ENCODE peak calls at places on chromosomes 3 and 15, in four cellular contexts. One of them, this sample, is unnamed.

GRCh38 chr15:81280696-81281095 is 43.2 kb downstream of the STARD5 start:
- DNase-seq in B cell: no peak
- DNase-seq in psoas muscle: no peak
- DNase-seq in HL-60: no peak
- DNase-seq in this sample: no peak

GRCh38 chr15:70237626-70238025 is 139.9 kb upstream of the TLE3 start:
- DNase-seq in B cell: no peak
- DNase-seq in psoas muscle: no peak
- DNase-seq in HL-60: no peak
- DNase-seq in this sample: no peak

GRCh38 chr15:75817151-75817935 is 25.9 kb upstream of the UBE2Q2 start:
- DNase-seq in B cell: no peak
- DNase-seq in psoas muscle: no peak
- DNase-seq in HL-60: no peak
- DNase-seq in this sample: no peak

GRCh38 chr3:133460809-133461208 is 61.0 kb downstream of the BFSP2 start:
- DNase-seq in B cell: no peak
- DNase-seq in psoas muscle: no peak
- DNase-seq in HL-60: no peak
- DNase-seq in this sample: no peak

GRCh38 chr3:45807645-45808540 is 11.6 kb upstream of the SLC6A20 start:
- DNase-seq in B cell: no peak
- DNase-seq in psoas muscle: no peak
- DNase-seq in HL-60: no peak
- DNase-seq in this sample: no peak

GRCh38 chr3:23648326-23648964 is 157.3 kb upstream of the UBE2E1 start:
- DNase-seq in B cell: no peak
- DNase-seq in psoas muscle: no peak
- DNase-seq in HL-60: no peak
- DNase-seq in this sample: no peak

GRCh38 chr3:152159328-152159727 is 109.4 kb upstream of the MBNL1 start:
- DNase-seq in B cell: no peak
- DNase-seq in psoas muscle: no peak
- DNase-seq in HL-60: no peak
- DNase-seq in this sample: peak

GRCh38 chr3:152359385-152360248 is 90.9 kb downstream of the MBNL1 start:
- DNase-seq in B cell: no peak
- DNase-seq in psoas muscle: no peak
- DNase-seq in HL-60: no peak
- DNase-seq in this sample: no peak

DNA sequence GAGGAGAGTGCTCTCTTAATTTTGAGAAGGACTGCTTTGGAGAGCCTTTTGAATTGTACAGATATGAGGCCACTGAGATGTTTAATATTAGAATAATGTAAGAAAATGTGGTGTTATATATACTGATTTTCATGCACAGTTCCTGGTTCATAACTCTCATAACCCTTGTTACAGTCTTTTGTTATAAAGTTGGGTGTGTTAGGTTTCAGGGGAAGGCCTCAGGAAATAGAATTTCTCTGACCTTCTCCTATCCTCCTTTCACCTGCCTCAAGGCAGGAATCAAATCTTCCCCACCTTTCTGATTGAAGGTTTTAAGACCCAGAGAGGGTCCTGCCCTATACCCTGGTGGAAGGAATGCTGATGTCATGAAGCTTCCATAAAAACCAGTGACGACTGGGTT is 245.9 kb downstream of the NSUN3 start:
- DNase-seq in B cell: no peak
- DNase-seq in psoas muscle: no peak
- DNase-seq in HL-60: no peak
- DNase-seq in this sample: no peak
- TF ChIP-seq CTCF in B cell: no peak
- TF ChIP-seq CTCF in psoas muscle: no peak
- TF ChIP-seq CTCF in HL-60: no peak
- TF ChIP-seq CTCF in this sample: no peak

DNA sequence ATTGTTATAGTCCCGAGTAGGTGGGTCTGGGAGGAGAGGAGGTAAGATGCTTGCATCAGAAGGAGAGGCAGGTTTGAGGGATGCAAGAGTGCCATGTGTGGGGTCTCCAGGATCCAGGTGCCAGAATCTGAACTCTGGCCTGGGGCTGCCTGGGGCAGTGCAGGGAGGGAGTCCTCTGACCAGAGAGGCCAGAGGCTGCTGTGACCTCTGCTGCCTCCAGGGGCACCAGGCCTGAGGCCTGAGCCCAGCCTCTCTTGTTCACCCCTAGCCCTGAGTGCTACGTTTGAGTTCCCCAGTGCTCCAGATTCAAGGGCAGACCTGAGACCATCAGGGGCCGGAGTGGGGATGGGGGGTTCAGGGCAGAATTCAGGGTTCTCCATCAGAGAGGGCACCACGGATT is 7.4 kb downstream of the SLC38A3 start:
- DNase-seq in B cell: no peak
- DNase-seq in psoas muscle: no peak
- DNase-seq in HL-60: no peak
- DNase-seq in this sample: no peak
- TF ChIP-seq CTCF in B cell: no peak
- TF ChIP-seq CTCF in psoas muscle: no peak
- TF ChIP-seq CTCF in HL-60: no peak
- TF ChIP-seq CTCF in this sample: no peak

GRCh38 chr3:184129012-184129411 is 6.1 kb upstream of the EIF2B5 start:
- DNase-seq in B cell: no peak
- DNase-seq in psoas muscle: no peak
- DNase-seq in HL-60: no peak
- DNase-seq in this sample: no peak
- TF ChIP-seq CTCF in B cell: peak
- TF ChIP-seq CTCF in psoas muscle: peak
- TF ChIP-seq CTCF in HL-60: no peak
- TF ChIP-seq CTCF in this sample: peak

DNA sequence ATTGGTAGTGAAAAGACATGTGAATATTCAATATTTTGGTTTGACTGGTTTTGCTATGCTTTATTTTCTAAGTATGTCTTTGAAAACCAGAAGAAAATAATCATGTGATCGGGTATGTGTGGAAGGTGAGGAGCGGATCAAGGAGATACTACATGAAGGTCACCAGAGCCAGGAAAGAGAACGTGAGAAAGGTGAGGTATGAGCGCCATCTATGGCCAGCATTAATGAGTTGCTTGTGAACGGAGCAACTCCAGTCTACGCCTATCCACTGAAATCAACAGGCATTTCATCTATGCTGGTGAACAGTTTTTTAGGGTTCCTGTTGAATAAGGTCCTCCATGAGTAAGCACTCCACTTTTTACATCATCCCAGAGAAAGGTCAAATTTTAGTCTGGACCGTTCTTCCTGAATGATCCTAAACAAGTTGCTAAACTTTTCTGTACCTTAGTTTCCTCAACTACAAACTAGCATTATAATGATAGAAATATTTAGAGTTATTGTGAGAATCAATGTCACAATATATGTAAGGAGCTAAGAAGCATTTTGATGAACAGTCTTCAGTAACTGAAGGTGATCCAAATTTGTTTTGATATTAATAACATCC is 1435.2 kb upstream of the CADM2 start:
- DNase-seq in B cell: no peak
- DNase-seq in psoas muscle: no peak
- DNase-seq in HL-60: peak
- DNase-seq in this sample: no peak
- TF ChIP-seq CTCF in B cell: no peak
- TF ChIP-seq CTCF in psoas muscle: peak
- TF ChIP-seq CTCF in HL-60: peak
- TF ChIP-seq CTCF in this sample: no peak

DNA sequence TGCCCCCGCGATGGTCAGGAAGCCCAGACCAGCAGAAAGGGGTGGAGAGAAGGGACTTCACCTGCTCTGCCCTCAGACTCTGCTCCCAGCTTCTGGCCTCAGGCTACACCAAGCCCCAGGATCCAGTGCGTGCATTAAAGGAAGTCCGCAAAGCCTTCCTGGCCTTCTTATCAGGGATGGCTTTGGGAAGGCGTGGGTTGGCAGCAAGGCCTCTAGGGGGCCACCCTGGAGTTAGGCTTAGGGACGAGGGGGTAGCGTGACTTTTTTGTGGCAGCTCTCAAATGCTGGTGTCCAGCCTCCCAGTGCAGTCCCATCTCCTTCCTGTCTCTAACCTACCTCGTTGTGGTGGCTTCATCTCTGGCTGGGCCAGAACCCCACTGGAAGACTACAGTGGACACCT is 18.9 kb upstream of the RPL29 start:
- DNase-seq in B cell: no peak
- DNase-seq in psoas muscle: peak
- DNase-seq in HL-60: no peak
- DNase-seq in this sample: no peak
- TF ChIP-seq CTCF in B cell: no peak
- TF ChIP-seq CTCF in psoas muscle: no peak
- TF ChIP-seq CTCF in HL-60: no peak
- TF ChIP-seq CTCF in this sample: peak

This sample was measured in AG09309.